ENCODE peak calls at places on chromosome 5, in six cellular contexts. L is endothelial cell; A is kidney; I is WERI-Rb-1; P is activated CD8-positive, alpha-beta T cell treated with anti-CD3 and anti-CD28 coated beads for 36 hours; Q is cardiac muscle cell. R is an unnamed sample.

GRCh38 chr5:119036101-119036762 is 34.7 kb upstream of the DMXL1 start:
- DNase-seq in L (no peak), P (no peak), I (no peak), A (no peak), Q (no peak), R (no peak)

GRCh38 chr5:56564451-56565223 is 250.7 kb upstream of the MAP3K1 start:
- DNase-seq in P (no peak), A (no peak), L (no peak), Q (no peak), I (no peak), R (no peak)

GRCh38 chr5:176514244-176514918 is 22.8 kb downstream of the RNF44 start:
- DNase-seq in I (no peak), L (no peak), A (peak), P (no peak), Q (no peak), R (no peak)

GRCh38 chr5:119524461-119524860 is 72.2 kb downstream of the HSD17B4 start:
- DNase-seq in P (no peak), A (no peak), I (no peak), Q (no peak), L (no peak), R (no peak)

GRCh38 chr5:158709279-158709678 is 390.4 kb downstream of the EBF1 start:
- DNase-seq in Q (no peak), I (no peak), P (no peak), L (no peak), A (no peak), R (no peak)

GRCh38 chr5:38453506-38453905 is 102.9 kb downstream of the LIFR start:
- DNase-seq in I (no peak), Q (no peak), P (peak), L (no peak), A (no peak), R (no peak)

GRCh38 chr5:9813305-9813704 is 183.2 kb upstream of the TAS2R1 start:
- DNase-seq in A (no peak), Q (no peak), P (no peak), L (no peak), I (no peak), R (no peak)

GRCh38 chr5:65197899-65198776 is 283.6 kb downstream of the ADAMTS6 start:
- DNase-seq in I (no peak), Q (no peak), P (no peak), L (no peak), A (no peak), R (no peak)

GRCh38 chr5:85703296-85703695 is 914.4 kb upstream of the COX7C start:
- DNase-seq in I (no peak), P (no peak), Q (no peak), L (no peak), A (no peak), R (no peak)

GRCh38 chr5:35478856-35479682 is 138.6 kb upstream of the SPEF2 start:
- DNase-seq in I (no peak), L (no peak), A (no peak), Q (no peak), P (no peak), R (no peak)

GRCh38 chr5:151703227-151703626 is 16.5 kb upstream of the SPARC start:
- DNase-seq in A (no peak), I (no peak), P (no peak), L (no peak), Q (no peak), R (no peak)

GRCh38 chr5:135106610-135107009 is 72.6 kb upstream of the PITX1 start:
- DNase-seq in A (no peak), Q (no peak), P (no peak), I (no peak), L (no peak), R (no peak)

GRCh38 chr5:111512026-111512405 is 319 bp downstream of the STARD4 start:
- DNase-seq in P (no peak), A (no peak), Q (peak), L (no peak), I (no peak), R (peak)

GRCh38 chr5:176614805-176615478 is 5.0 kb upstream of the GPRIN1 start:
- DNase-seq in P (no peak), A (no peak), L (no peak), I (no peak), Q (no peak), R (no peak)

GRCh38 chr5:78627175-78627574 is 21.4 kb downstream of the LHFPL2 start:
- DNase-seq in I (peak), P (no peak), L (no peak), Q (no peak), A (no peak), R (no peak)

GRCh38 chr5:72436796-72437471 is 70.3 kb downstream of the ZNF366 start:
- DNase-seq in Q (no peak), L (no peak), P (no peak), A (no peak), I (no peak), R (no peak)

GRCh38 chr5:88677943-88678779 is 204.8 kb downstream of the MEF2C start:
- DNase-seq in A (no peak), L (peak), P (no peak), I (peak), Q (no peak), R (no peak)

GRCh38 chr5:91434348-91434747 is 51.2 kb upstream of the ARRDC3 start:
- DNase-seq in P (peak), A (no peak), Q (no peak), L (no peak), I (no peak), R (no peak)

GRCh38 chr5:72543365-72543764 is 36.2 kb upstream of the ZNF366 start:
- DNase-seq in L (no peak), I (no peak), A (no peak), P (no peak), Q (no peak), R (no peak)

GRCh38 chr5:106399381-106399780 is 1271.4 kb downstream of the EFNA5 start:
- DNase-seq in A (no peak), P (no peak), L (no peak), I (no peak), Q (no peak), R (no peak)

GRCh38 chr5:169538935-169539334 is 44.6 kb upstream of the SPDL1 start:
- DNase-seq in I (no peak), L (no peak), Q (no peak), P (no peak), A (no peak), R (no peak)

GRCh38 chr5:34490501-34491250 is 165.5 kb upstream of the RAI14 start:
- DNase-seq in I (no peak), L (no peak), P (no peak), A (no peak), Q (peak), R (peak)

GRCh38 chr5:171521219-171521633 is 101.8 kb downstream of the FGF18 start:
- DNase-seq in Q (no peak), I (no peak), A (no peak), L (no peak), P (no peak), R (no peak)

GRCh38 chr5:956941-957729 is 51.5 kb upstream of the NKD2 start:
- DNase-seq in I (no peak), L (peak), Q (peak), A (peak), P (peak), R (no peak)

GRCh38 chr5:15476977-15477376 is 23.0 kb upstream of the FBXL7 start:
- DNase-seq in Q (no peak), I (no peak), A (no peak), P (no peak), L (no peak), R (no peak)

GRCh38 chr5:143687604-143688003 is 124.4 kb upstream of the HMHB1 start:
- DNase-seq in Q (no peak), L (no peak), A (no peak), I (no peak), P (no peak), R (no peak)

GRCh38 chr5:143682221-143682620 is 129.7 kb upstream of the HMHB1 start:
- DNase-seq in Q (peak), I (no peak), A (no peak), L (no peak), P (no peak), R (peak)

GRCh38 chr5:143682788-143683419 is 129.1 kb upstream of the HMHB1 start:
- DNase-seq in I (no peak), P (no peak), A (no peak), L (no peak), Q (no peak), R (no peak)

GRCh38 chr5:143683459-143683858 is 128.5 kb upstream of the HMHB1 start:
- DNase-seq in A (no peak), Q (no peak), L (no peak), I (no peak), P (no peak), R (no peak)

GRCh38 chr5:143685416-143685815 is 126.5 kb upstream of the HMHB1 start:
- DNase-seq in P (no peak), Q (no peak), I (no peak), L (no peak), A (no peak), R (no peak)
- TF ChIP-seq CTCF in P (no peak), Q (peak), I (peak), L (no peak), A (no peak), R (no peak)

GRCh38 chr5:137735531-137736284 is at the start of gene KLHL3:
- DNase-seq in P (peak), I (peak), L (peak), Q (peak), A (peak), R (peak)
- TF ChIP-seq CTCF in P (no peak), I (peak), L (no peak), Q (no peak), A (peak), R (no peak)

DNA sequence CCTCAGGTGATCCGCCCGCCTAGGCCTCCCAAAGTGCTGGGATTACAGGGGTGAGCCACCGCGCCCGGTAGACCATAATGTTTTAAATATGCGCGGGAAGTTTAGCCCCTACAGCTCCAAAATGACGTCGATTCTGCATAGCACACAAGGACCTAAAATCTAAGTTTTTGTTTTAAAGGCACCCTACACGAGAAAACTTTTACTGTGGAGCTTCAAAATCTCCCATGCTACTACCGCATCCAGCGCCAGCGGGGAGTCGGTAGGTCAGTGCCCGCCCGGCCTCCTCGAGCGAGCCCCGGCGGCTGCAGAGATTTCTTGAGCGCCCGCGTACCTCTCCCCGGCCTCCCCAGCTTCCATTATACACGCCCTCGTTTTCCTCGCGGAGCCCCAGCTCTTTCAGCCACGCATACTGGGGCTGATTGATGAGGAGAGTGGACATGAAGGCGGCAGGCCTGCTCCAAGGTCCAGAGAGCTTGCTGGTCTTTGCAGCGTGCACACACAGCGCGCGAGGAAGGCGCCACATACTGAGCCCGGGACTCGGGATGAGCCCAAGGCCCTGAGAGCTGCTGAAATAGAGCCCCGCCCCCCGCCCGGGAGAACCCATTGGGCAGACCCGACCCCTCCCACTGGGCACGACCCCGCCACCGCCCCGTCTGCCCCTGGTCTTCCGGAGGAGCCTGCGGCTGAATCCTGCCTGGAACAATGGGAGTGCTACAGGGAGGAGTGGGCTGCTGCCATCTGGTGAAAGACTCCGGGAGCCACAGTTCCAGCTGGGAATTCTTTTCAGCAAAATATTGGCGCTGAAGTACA is at the start of gene ALDH7A1:
- DNase-seq in P (peak), A (peak), Q (peak), L (peak), I (peak), R (peak)
- TF ChIP-seq CTCF in P (no peak), A (peak), Q (peak), L (no peak), I (peak), R (peak)

DNA sequence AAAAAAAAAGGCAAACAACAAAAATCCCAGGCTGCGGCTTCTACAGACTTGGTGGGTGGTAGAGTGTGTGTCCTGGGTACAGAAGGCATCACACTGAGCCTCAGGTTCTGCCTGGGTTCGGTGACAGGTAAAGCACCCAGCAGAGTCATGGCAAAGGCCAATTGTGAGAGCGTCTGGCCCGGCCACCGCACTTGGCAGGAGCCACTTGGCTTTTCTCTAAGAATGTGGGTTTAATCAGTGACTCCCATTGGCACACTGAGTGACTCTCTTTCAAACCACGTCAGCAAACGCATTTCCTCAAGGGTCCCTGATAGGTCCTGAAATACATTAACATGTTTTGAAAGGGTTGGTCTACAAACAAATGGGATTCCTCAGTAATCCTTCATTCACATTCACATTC is 17.0 kb downstream of the COL23A1 start:
- DNase-seq in Q (no peak), P (no peak), A (no peak), I (no peak), L (no peak), R (no peak)
- TF ChIP-seq CTCF in Q (no peak), P (no peak), A (no peak), I (no peak), L (no peak), R (no peak)

DNA sequence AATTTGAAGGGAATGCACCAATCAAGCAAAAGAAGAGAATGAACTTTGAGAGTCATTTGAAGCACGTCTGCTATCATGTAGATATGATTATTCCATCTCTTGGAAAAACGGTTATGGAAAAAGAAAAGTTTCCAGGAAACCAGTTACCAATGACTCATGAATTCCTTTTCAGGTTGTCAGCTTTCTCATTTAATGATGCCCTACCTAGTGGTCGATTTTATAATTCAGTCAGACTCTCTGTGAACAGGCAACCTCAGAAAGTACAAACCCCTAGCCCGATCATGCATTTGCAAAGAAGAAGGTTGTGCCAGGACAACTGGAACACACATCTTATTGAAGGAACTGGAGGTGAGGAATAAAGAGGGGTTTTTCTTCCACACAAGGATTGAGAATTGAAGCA is 355.1 kb upstream of the GRIA1 start:
- DNase-seq in Q (no peak), I (no peak), A (no peak), L (no peak), P (no peak), R (no peak)
- TF ChIP-seq CTCF in Q (no peak), I (no peak), A (no peak), L (no peak), P (no peak), R (no peak)

DNA sequence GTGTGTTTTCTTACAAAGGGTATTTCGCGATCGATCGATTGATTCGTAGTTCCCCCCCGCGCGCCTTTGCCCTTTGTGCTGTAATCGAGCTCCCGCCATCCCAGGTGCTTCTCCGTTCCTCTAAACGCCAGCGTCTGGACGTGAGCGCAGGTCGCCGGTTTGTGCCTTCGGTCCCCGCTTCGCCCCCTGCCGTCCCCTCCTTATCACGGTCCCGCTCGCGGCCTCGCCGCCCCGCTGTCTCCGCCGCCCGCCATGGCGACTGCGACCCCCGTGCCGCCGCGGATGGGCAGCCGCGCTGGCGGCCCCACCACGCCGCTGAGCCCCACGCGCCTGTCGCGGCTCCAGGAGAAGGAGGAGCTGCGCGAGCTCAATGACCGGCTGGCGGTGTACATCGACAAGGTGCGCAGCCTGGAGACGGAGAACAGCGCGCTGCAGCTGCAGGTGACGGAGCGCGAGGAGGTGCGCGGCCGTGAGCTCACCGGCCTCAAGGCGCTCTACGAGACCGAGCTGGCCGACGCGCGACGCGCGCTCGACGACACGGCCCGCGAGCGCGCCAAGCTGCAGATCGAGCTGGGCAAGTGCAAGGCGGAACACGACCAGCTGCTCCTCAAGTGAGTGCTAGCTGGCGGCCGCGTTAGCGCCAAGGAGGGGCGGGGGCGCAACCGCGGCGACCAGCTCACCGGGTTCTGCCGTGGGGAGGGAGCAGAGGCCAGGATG is 479 bp downstream of the LMNB1 start:
- DNase-seq in P (peak), A (peak), L (peak), I (peak), Q (peak), R (peak)
- TF ChIP-seq CTCF in P (no peak), A (peak), L (no peak), I (no peak), Q (peak), R (no peak)

GRCh38 chr5:108094808-108095207 is 287.1 kb downstream of the FBXL17 start:
- DNase-seq in A (no peak), L (no peak), Q (no peak), P (no peak), I (no peak), R (no peak)

GRCh38 chr5:108093186-108093585 is 288.7 kb downstream of the FBXL17 start:
- DNase-seq in A (no peak), L (no peak), I (no peak), Q (peak), P (no peak), R (no peak)
- TF ChIP-seq CTCF in A (peak), L (peak), I (peak), Q (peak), P (peak), R (peak)

GRCh38 chr5:74624931-74625505 is 15.5 kb downstream of the ENC1 start:
- DNase-seq in L (no peak), Q (no peak), P (no peak), A (no peak), I (peak), R (no peak)

GRCh38 chr5:74626386-74627222 is 13.9 kb downstream of the ENC1 start:
- DNase-seq in Q (no peak), I (peak), A (no peak), P (no peak), L (no peak), R (no peak)

GRCh38 chr5:74624501-74624900 is 16.0 kb downstream of the ENC1 start:
- DNase-seq in Q (no peak), A (peak), P (no peak), L (no peak), I (no peak), R (no peak)

GRCh38 chr5:74624009-74624408 is 16.5 kb downstream of the ENC1 start:
- DNase-seq in A (no peak), P (no peak), I (no peak), L (no peak), Q (no peak), R (no peak)

GRCh38 chr5:74625742-74626241 is 14.7 kb downstream of the ENC1 start:
- DNase-seq in P (no peak), I (peak), A (no peak), L (peak), Q (no peak), R (no peak)
- TF ChIP-seq CTCF in P (no peak), I (peak), A (no peak), L (peak), Q (peak), R (no peak)